ENCODE peak calls at places on chromosomes 12 and 14, in eight cellular contexts. M is mammary epithelial cell, F is neural progenitor cell, J is GM23248, R is HCT116, W is MM.1S, H is GM12878, X is PC-3. V is an unnamed sample.

GRCh38 chr14:53432378-53432802 is 279.3 kb upstream of the DDHD1 start:
- DNase-seq in M (peak), F (peak), J (peak), R (peak), W (peak), H (no peak), X (peak), V (no peak)

GRCh38 chr12:123131879-123132402 is 18.9 kb downstream of the PITPNM2 start:
- DNase-seq in M (peak), F (no peak), J (no peak), R (no peak), W (peak), H (no peak), X (no peak), V (no peak)

GRCh38 chr14:78355109-78355508 is 184.9 kb downstream of the NRXN3 start:
- DNase-seq in M (no peak), F (no peak), J (no peak), R (no peak), W (no peak), H (no peak), X (no peak), V (no peak)

GRCh38 chr12:6360080-6360571 is 15.2 kb downstream of the SCNN1A start:
- DNase-seq in M (no peak), F (no peak), J (no peak), R (no peak), W (peak), H (no peak), X (no peak), V (no peak)

GRCh38 chr14:26966942-26967341 is 369.1 kb upstream of the NOVA1 start:
- DNase-seq in M (no peak), F (no peak), J (no peak), R (no peak), W (peak), H (no peak), X (peak), V (no peak)

GRCh38 chr12:87323369-87323768 is 705.8 kb downstream of the C12orf50 start:
- DNase-seq in M (peak), F (no peak), J (peak), R (no peak), W (no peak), H (no peak), X (peak), V (no peak)

GRCh38 chr12:27447761-27448160 is 1.2 kb downstream of the SMCO2 start:
- DNase-seq in M (no peak), F (no peak), J (no peak), R (no peak), W (no peak), H (no peak), X (no peak), V (no peak)

GRCh38 chr12:110039085-110039807 is 9.1 kb downstream of the C12orf76 start:
- DNase-seq in M (peak), F (no peak), J (peak), R (no peak), W (no peak), H (no peak), X (peak), V (no peak)

GRCh38 chr12:22190-22529 is 44.4 kb upstream of the IQSEC3 start:
- DNase-seq in M (no peak), F (no peak), J (no peak), R (no peak), W (no peak), H (no peak), X (peak), V (no peak)

GRCh38 chr14:74302160-74302628 is 540 bp downstream of the ABCD4 start:
- DNase-seq in M (peak), F (peak), J (peak), R (no peak), W (peak), H (peak), X (peak), V (peak)

GRCh38 chr14:85566603-85567002 is 36.7 kb downstream of the FLRT2 start:
- DNase-seq in M (peak), F (no peak), J (peak), R (no peak), W (no peak), H (no peak), X (peak), V (no peak)

GRCh38 chr12:57514720-57515467 is 5.4 kb downstream of the DDIT3 start:
- DNase-seq in M (no peak), F (no peak), J (no peak), R (no peak), W (no peak), H (no peak), X (no peak), V (no peak)

GRCh38 chr12:41552507-41553047 is 364.5 kb downstream of the PDZRN4 start:
- DNase-seq in M (no peak), F (no peak), J (no peak), R (no peak), W (no peak), H (no peak), X (peak), V (no peak)

GRCh38 chr12:104219361-104219892 is 3.8 kb downstream of the TXNRD1 start:
- DNase-seq in M (peak), F (no peak), J (peak), R (peak), W (no peak), H (no peak), X (peak), V (peak)

GRCh38 chr14:102544745-102545460 is 35.3 kb upstream of the ANKRD9 start:
- DNase-seq in M (no peak), F (peak), J (peak), R (no peak), W (no peak), H (no peak), X (no peak), V (no peak)

GRCh38 chr14:24011051-24011450 is 22.3 kb downstream of the DHRS4L2 start:
- DNase-seq in M (no peak), F (no peak), J (no peak), R (no peak), W (no peak), H (no peak), X (no peak), V (no peak)

GRCh38 chr12:118189761-118190181 is 53.8 kb downstream of the PEBP1 start:
- DNase-seq in M (peak), F (peak), J (peak), R (no peak), W (no peak), H (no peak), X (no peak), V (no peak)

GRCh38 chr12:130977759-130978127 is 24.0 kb downstream of the ADGRD1 start:
- DNase-seq in M (no peak), F (no peak), J (no peak), R (no peak), W (no peak), H (no peak), X (no peak), V (no peak)

GRCh38 chr12:85445060-85445938 is 165.3 kb downstream of the ALX1 start:
- DNase-seq in M (no peak), F (peak), J (no peak), R (no peak), W (no peak), H (no peak), X (no peak), V (no peak)

GRCh38 chr12:56333197-56333678 is 562 bp downstream of the PAN2 start:
- DNase-seq in M (peak), F (no peak), J (no peak), R (no peak), W (no peak), H (no peak), X (no peak), V (no peak)

GRCh38 chr14:90091393-90091792 is 29.6 kb downstream of the KCNK13 start:
- DNase-seq in M (no peak), F (no peak), J (peak), R (no peak), W (no peak), H (no peak), X (peak), V (no peak)

GRCh38 chr14:105086833-105087307 is 21.6 kb upstream of the GPR132 start:
- DNase-seq in M (peak), F (peak), J (peak), R (peak), W (peak), H (no peak), X (peak), V (no peak)

GRCh38 chr12:34033628-34034296 is 11.5 kb downstream of the ALG10 start:
- DNase-seq in M (no peak), F (peak), J (peak), R (peak), W (peak), H (no peak), X (peak), V (peak)

GRCh38 chr12:59055204-59055839 is 135.0 kb upstream of the LRIG3 start:
- DNase-seq in M (peak), F (no peak), J (peak), R (peak), W (peak), H (no peak), X (peak), V (no peak)

GRCh38 chr12:990308-990648 is 745 bp upstream of the ERC1 start:
- DNase-seq in M (peak), F (peak), J (peak), R (no peak), W (peak), H (no peak), X (peak), V (no peak)

GRCh38 chr12:70853326-70853725 is 67.2 kb downstream of the PTPRR start:
- DNase-seq in M (peak), F (no peak), J (peak), R (no peak), W (no peak), H (no peak), X (no peak), V (no peak)

GRCh38 chr12:12201274-12201758 is 65.5 kb downstream of the LRP6 start:
- DNase-seq in M (no peak), F (no peak), J (no peak), R (no peak), W (no peak), H (no peak), X (no peak), V (no peak)

GRCh38 chr14:66476964-66477363 is 9.2 kb upstream of the CCDC196 start:
- DNase-seq in M (peak), F (no peak), J (peak), R (no peak), W (no peak), H (no peak), X (peak), V (no peak)

GRCh38 chr14:101926620-101927019 is 37.8 kb upstream of the DYNC1H1 start:
- DNase-seq in M (no peak), F (no peak), J (no peak), R (no peak), W (no peak), H (no peak), X (no peak), V (no peak)

GRCh38 chr12:130104114-130104513 is 58.1 kb upstream of the FZD10 start:
- DNase-seq in M (no peak), F (no peak), J (no peak), R (no peak), W (no peak), H (no peak), X (no peak), V (no peak)

GRCh38 chr12:128191380-128191779 is 75.6 kb upstream of the TMEM132C start:
- DNase-seq in M (no peak), F (no peak), J (no peak), R (no peak), W (no peak), H (no peak), X (no peak), V (no peak)

GRCh38 chr14:36658091-36659009 is 3.3 kb upstream of the PAX9 start:
- DNase-seq in M (no peak), F (peak), J (peak), R (no peak), W (no peak), H (no peak), X (no peak), V (no peak)

GRCh38 chr12:47905313-47905730 is 528 bp upstream of the VDR start:
- DNase-seq in M (peak), F (no peak), J (peak), R (no peak), W (no peak), H (no peak), X (peak), V (no peak)

GRCh38 chr14:87994974-87995373 is 2.0 kb upstream of the GALC start:
- DNase-seq in M (no peak), F (no peak), J (no peak), R (no peak), W (no peak), H (peak), X (no peak), V (no peak)

GRCh38 chr14:75844486-75844885 is 137.3 kb downstream of the TGFB3 start:
- DNase-seq in M (no peak), F (no peak), J (no peak), R (no peak), W (no peak), H (no peak), X (no peak), V (no peak)

GRCh38 chr12:46675736-46676135 is 150.1 kb downstream of the SLC38A4 start:
- DNase-seq in M (peak), F (peak), J (peak), R (no peak), W (peak), H (no peak), X (peak), V (no peak)

DNA sequence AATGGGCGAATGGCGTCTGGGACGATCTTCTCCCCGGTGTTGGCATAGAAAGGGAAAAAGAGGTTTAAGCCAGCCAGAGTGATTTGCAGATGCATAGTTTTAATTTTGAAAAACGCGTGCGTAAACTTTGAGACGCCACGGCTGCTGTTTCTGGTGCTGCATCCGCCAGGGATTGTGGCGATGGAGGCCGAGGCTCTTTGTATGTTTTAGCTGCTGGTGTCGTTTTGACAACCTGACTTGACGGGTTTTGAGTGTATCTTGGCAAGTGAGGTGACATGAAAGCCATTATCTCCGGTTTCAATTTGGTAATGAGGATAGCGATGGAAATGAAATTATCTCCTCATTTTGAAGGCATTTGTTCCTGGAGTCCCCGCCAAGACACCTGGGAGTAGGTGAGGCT is 1.6 kb downstream of the PTGDR start:
- DNase-seq in M (no peak), F (no peak), J (no peak), R (no peak), W (no peak), H (no peak), X (no peak), V (no peak)
- TF ChIP-seq EZH2 in M (no peak), F (no peak), J (no peak), R (no peak), W (no peak), H (no peak), X (no peak), V (no peak)

DNA sequence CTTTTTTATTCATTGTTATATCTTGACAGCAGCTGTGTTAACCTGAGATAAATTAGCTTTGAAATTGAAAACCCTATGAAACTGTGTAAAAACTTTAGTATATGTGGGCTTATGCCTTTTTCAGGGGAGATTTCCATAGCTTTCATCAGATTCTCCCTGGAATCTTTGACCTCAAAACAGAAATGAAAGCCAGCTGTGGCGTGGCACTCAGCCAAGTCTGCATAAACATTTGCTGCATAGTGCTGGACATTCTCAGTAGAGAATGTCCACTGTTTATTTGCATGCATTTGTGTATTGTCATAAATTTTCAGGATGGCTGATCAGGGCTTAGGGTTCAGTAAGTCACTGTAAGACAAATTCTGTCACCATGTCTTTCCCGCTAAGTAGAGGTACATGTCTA is 115.3 kb upstream of the NAP1L1 start:
- DNase-seq in M (peak), F (no peak), J (peak), R (no peak), W (no peak), H (no peak), X (no peak), V (no peak)
- H3K9ac ChIP-seq in M (no peak), F (no peak), J (no peak), R (no peak), W (no peak), H (no peak), X (no peak), V (no peak)

GRCh38 chr12:126726481-126727217 is 1540.3 kb upstream of the TMEM132C start:
- DNase-seq in M (no peak), F (peak), J (no peak), R (no peak), W (no peak), H (no peak), X (no peak), V (no peak)
- TF ChIP-seq EZH2 in M (no peak), F (peak), J (no peak), R (no peak), W (no peak), H (no peak), X (no peak), V (no peak)

GRCh38 chr12:14279845-14280244 is 85.6 kb upstream of the ATF7IP start:
- DNase-seq in M (no peak), F (no peak), J (no peak), R (no peak), W (no peak), H (no peak), X (no peak), V (no peak)

GRCh38 chr12:14281539-14281938 is 83.9 kb upstream of the ATF7IP start:
- DNase-seq in M (peak), F (no peak), J (peak), R (no peak), W (no peak), H (no peak), X (no peak), V (no peak)

GRCh38 chr12:14280921-14281320 is 84.6 kb upstream of the ATF7IP start:
- DNase-seq in M (no peak), F (no peak), J (no peak), R (no peak), W (peak), H (peak), X (no peak), V (no peak)

GRCh38 chr12:14283489-14284144 is 81.9 kb upstream of the ATF7IP start:
- DNase-seq in M (no peak), F (peak), J (no peak), R (no peak), W (no peak), H (peak), X (no peak), V (no peak)

GRCh38 chr12:14284189-14284722 is 81.2 kb upstream of the ATF7IP start:
- DNase-seq in M (no peak), F (peak), J (no peak), R (no peak), W (no peak), H (peak), X (no peak), V (no peak)
- H3K9ac ChIP-seq in M (no peak), F (no peak), J (no peak), R (no peak), W (no peak), H (peak), X (no peak), V (no peak)